ENCODE peak calls at places on chromosomes 4 and X, in four cellular contexts. Q, S, T and B are unnamed samples.

GRCh38 chr4:19329077-19329476 is 922.6 kb upstream of the SLIT2 start:
- DNase-seq in Q (no peak), S (no peak), T (no peak), B (no peak)

GRCh38 chr4:82784615-82785247 is 13.9 kb downstream of the SCD5 start:
- DNase-seq in Q (peak), S (peak), T (no peak), B (peak)

GRCh38 chrX:83416273-83416672 is 91.8 kb upstream of the POU3F4 start:
- DNase-seq in Q (no peak), S (peak), T (no peak), B (peak)

GRCh38 chrX:72124540-72125201 is 7.0 kb downstream of the RTL5 start:
- DNase-seq in Q (no peak), S (no peak), T (no peak), B (no peak)

GRCh38 chr4:105127154-105127445 is 19.6 kb upstream of the TET2 start:
- DNase-seq in Q (no peak), S (no peak), T (no peak), B (no peak)

GRCh38 chr4:184380707-184381106 is 93.6 kb downstream of the IRF2 start:
- DNase-seq in Q (no peak), S (no peak), T (no peak), B (no peak)

GRCh38 chr4:151933122-151933827 is 172.5 kb upstream of the GATB start:
- DNase-seq in Q (no peak), S (no peak), T (no peak), B (no peak)

GRCh38 chr4:115090483-115091075 is 22.8 kb downstream of the NDST4 start:
- DNase-seq in Q (peak), S (peak), T (no peak), B (peak)

GRCh38 chr4:111501946-111502345 is 643.3 kb upstream of the FAM241A start:
- DNase-seq in Q (no peak), S (no peak), T (no peak), B (no peak)

GRCh38 chrX:23525531-23525930 is 141.8 kb upstream of the PRDX4 start:
- DNase-seq in Q (no peak), S (no peak), T (no peak), B (no peak)

GRCh38 chrX:134520860-134521390 is 61.0 kb downstream of the HPRT1 start:
- DNase-seq in Q (peak), S (peak), T (peak), B (peak)

GRCh38 chr4:156799121-156799589 is 172.4 kb downstream of the PDGFC start:
- DNase-seq in Q (peak), S (no peak), T (no peak), B (no peak)

GRCh38 chr4:78704981-78705757 is 71.0 kb upstream of the BMP2K start:
- DNase-seq in Q (peak), S (no peak), T (no peak), B (no peak)

GRCh38 chr4:137156054-137156453 is 376.2 kb downstream of the PCDH18 start:
- DNase-seq in Q (peak), S (no peak), T (no peak), B (no peak)

GRCh38 chr4:58711039-58711438 is 1600.9 kb upstream of the IGFBP7 start:
- DNase-seq in Q (no peak), S (no peak), T (no peak), B (no peak)

GRCh38 chr4:71830497-71831178 is 46.8 kb upstream of the GC start:
- DNase-seq in Q (no peak), S (no peak), T (no peak), B (no peak)

GRCh38 chr4:73985528-73985852 is 2.5 kb downstream of the PPBP start:
- DNase-seq in Q (no peak), S (no peak), T (no peak), B (no peak)

GRCh38 chr4:124334119-124334518 is 378.4 kb downstream of the ANKRD50 start:
- DNase-seq in Q (peak), S (peak), T (peak), B (peak)

GRCh38 chrX:150361777-150362351 is 1.3 kb upstream of the MAMLD1 start:
- DNase-seq in Q (no peak), S (peak), T (no peak), B (no peak)

GRCh38 chrX:106612403-106612789 is 618 bp downstream of the RADX start:
- DNase-seq in Q (no peak), S (no peak), T (no peak), B (no peak)

GRCh38 chr4:6688879-6689505 is 4.7 kb upstream of the S100P start:
- DNase-seq in Q (peak), S (no peak), T (peak), B (no peak)
- H3K9ac ChIP-seq in Q (peak), S (peak), T (no peak), B (no peak)

GRCh38 chr4:40306991-40307390 is 28.1 kb upstream of the CHRNA9 start:
- DNase-seq in Q (no peak), S (no peak), T (no peak), B (peak)
- H3K4me3 ChIP-seq in Q (no peak), S (no peak), T (no peak), B (peak)

GRCh38 chr4:41883988-41884737 is 51.1 kb upstream of the TMEM33 start:
- DNase-seq in Q (no peak), S (peak), T (no peak), B (no peak)

GRCh38 chr4:41880840-41881831 is 54.1 kb upstream of the TMEM33 start:
- DNase-seq in Q (peak), S (peak), T (no peak), B (no peak)

GRCh38 chr4:41880022-41880837 is 55.0 kb upstream of the TMEM33 start:
- DNase-seq in Q (no peak), S (peak), T (no peak), B (no peak)

GRCh38 chr4:41881931-41882621 is 53.2 kb upstream of the TMEM33 start:
- DNase-seq in Q (no peak), S (peak), T (no peak), B (no peak)

DNA sequence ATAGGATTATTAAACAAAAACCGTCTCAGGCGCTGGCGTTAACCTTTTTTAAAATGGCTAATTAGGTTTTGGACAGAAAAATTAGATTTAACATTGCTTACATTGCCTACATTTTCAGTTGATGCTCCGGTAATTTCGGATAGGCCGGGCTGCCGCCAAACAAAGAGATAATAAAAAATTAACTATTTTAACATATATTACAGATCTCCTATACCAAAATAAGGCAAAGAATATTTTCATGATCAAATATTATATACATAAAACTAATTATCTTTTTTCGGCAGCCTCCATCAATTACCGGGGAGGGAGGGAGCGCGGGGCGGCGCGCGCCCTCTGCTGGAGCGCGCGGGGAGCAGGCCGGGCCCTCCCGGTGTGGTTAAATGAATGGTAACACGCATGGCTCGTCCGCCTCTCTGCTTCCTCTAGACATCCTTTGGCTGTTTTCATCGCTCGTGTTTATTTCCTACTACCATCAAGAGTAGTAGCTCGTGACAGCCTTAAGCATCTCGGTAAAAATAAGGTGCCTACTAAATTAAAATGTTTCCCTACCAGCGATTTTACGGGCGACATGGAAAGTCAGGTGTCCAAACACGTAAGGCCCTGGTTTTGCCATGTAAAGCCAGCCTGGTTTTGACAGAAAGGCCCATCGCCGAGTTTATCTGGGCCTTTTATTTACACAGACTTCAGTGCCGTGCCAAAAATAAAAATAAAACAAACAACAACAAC is 52.4 kb upstream of the TMEM33 start:
- DNase-seq in Q (peak), S (peak), T (peak), B (peak)
- H3K9ac ChIP-seq in Q (no peak), S (no peak), T (no peak), B (no peak)

GRCh38 chr4:3712112-3712805 is 53.9 kb upstream of the ADRA2C start:
- DNase-seq in Q (no peak), S (no peak), T (no peak), B (no peak)

GRCh38 chr4:3709061-3709845 is 56.9 kb upstream of the ADRA2C start:
- DNase-seq in Q (no peak), S (no peak), T (no peak), B (no peak)

GRCh38 chr4:3711183-3712111 is 54.7 kb upstream of the ADRA2C start:
- DNase-seq in Q (no peak), S (no peak), T (no peak), B (no peak)

GRCh38 chr4:3709846-3710441 is 56.2 kb upstream of the ADRA2C start:
- DNase-seq in Q (no peak), S (no peak), T (no peak), B (no peak)

GRCh38 chr4:3710451-3711182 is 55.6 kb upstream of the ADRA2C start:
- DNase-seq in Q (no peak), S (no peak), T (no peak), B (no peak)
- H3K4me3 ChIP-seq in Q (no peak), S (no peak), T (no peak), B (no peak)

GRCh38 chr4:143286733-143287570 is 49.7 kb upstream of the GAB1 start:
- DNase-seq in Q (peak), S (no peak), T (no peak), B (peak)
- H3K9ac ChIP-seq in Q (no peak), S (peak), T (no peak), B (no peak)

DNA sequence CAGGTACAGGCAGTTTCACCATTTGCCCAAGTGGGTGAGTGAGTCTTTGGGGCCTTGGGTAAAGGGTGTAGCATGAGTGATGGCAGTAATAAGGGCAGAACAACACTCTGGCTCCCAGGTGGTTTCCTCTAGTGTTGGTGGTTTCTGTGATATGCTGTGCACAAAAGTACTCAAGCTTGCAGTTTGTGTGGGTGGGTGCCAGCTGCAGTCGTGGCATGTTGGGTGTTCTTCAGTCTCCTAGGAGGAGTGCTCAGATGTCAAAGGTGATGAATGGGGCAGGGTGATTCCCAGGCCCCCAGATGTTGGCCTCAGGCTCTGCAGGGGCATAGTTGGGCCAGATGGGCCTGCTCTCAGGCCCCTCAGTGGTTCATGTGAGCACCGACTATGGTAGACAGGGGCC is 166.1 kb upstream of the KLF8 start:
- DNase-seq in Q (no peak), S (no peak), T (no peak), B (no peak)
- H3K4me3 ChIP-seq in Q (no peak), S (no peak), T (no peak), B (no peak)

DNA sequence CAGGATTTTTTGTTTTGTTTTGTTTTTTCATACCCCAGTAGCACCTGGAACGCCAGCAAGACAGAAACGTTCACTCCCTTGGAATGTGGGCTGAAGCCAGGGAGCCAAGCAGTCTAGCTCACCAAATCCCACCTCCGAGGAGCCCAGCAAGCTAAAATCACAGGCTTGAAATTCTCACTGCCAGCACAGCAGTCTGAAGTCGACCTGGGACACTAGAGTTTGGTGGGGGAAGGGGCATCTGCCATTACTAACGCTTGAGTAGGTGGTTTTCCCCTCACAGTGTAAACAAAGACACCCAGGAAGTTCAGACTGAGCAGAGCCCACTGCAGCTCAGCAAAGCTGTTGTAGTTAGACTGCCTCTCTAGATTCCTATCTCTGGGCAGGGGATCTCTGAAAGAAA is 99.6 kb upstream of the FGF16 start:
- DNase-seq in Q (no peak), S (no peak), T (no peak), B (no peak)
- H3K9ac ChIP-seq in Q (no peak), S (no peak), T (no peak), B (no peak)

GRCh38 chr4:186701273-186701672 is 22.4 kb downstream of the FAT1 start:
- DNase-seq in Q (peak), S (no peak), T (no peak), B (no peak)

GRCh38 chr4:186702297-186702696 is 21.4 kb downstream of the FAT1 start:
- DNase-seq in Q (no peak), S (no peak), T (no peak), B (no peak)

GRCh38 chr4:186702940-186703339 is 20.7 kb downstream of the FAT1 start:
- DNase-seq in Q (no peak), S (no peak), T (no peak), B (no peak)

GRCh38 chr4:186700746-186701145 is 22.9 kb downstream of the FAT1 start:
- DNase-seq in Q (peak), S (no peak), T (no peak), B (no peak)

GRCh38 chr4:186701788-186702187 is 21.9 kb downstream of the FAT1 start:
- DNase-seq in Q (no peak), S (no peak), T (no peak), B (no peak)
- H3K4me3 ChIP-seq in Q (no peak), S (no peak), T (no peak), B (no peak)